ENCODE peak calls at places on chromosomes 2 and 18, in ten cellular contexts. M, C, N, V, H, P, G, U, B and Z are unnamed samples.
A peak's percentile ranks its signal among the peaks of the same experiment; 100 is the strongest.

GRCh38 chr2:18047896-18048657 is 169.6 kb downstream of the KCNS3 start:
- DNase-seq in B (no peak), P (no peak), M (no peak), N (no peak), C (no peak), G (no peak), H (peak; percentile 36), V (no peak), U (no peak), Z (no peak)

GRCh38 chr2:1407950-1408695 is 5.1 kb upstream of the TPO start:
- DNase-seq in G (no peak), P (no peak), U (no peak), M (no peak), C (no peak), B (no peak), N (no peak), V (no peak), H (no peak), Z (no peak)

GRCh38 chr2:215657844-215658243 is 222.0 kb upstream of the FN1 start:
- DNase-seq in B (no peak), C (no peak), G (no peak), U (no peak), M (no peak), P (no peak), H (peak; percentile 98), N (no peak), V (no peak), Z (no peak)

GRCh38 chr18:40019797-40020392 is 1935.1 kb upstream of the PIK3C3 start:
- DNase-seq in B (no peak), N (no peak), U (no peak), G (no peak), M (no peak), P (no peak), V (no peak), C (no peak), H (no peak), Z (no peak)

GRCh38 chr2:216109962-216110614 is 940 bp downstream of the XRCC5 start:
- DNase-seq in U (no peak), M (no peak), G (no peak), N (no peak), H (peak; percentile 33), V (no peak), B (no peak), P (peak; percentile 14), C (peak; percentile 6), Z (no peak)

GRCh38 chr2:121722479-121722878 is 14.2 kb downstream of the NIFK start:
- DNase-seq in C (peak; percentile 62), H (peak; percentile 68), N (no peak), U (no peak), G (peak; percentile 71), M (no peak), B (no peak), P (no peak), V (no peak), Z (no peak)

GRCh38 chr2:236499691-236500573 is 69.7 kb upstream of the ACKR3 start:
- DNase-seq in H (peak; percentile 73), P (no peak), M (no peak), U (no peak), B (no peak), C (no peak), G (no peak), V (no peak), N (no peak), Z (no peak)

GRCh38 chr2:165371356-165371755 is 98.1 kb upstream of the CSRNP3 start:
- DNase-seq in M (no peak), C (no peak), P (no peak), G (no peak), U (no peak), B (no peak), V (no peak), H (no peak), N (no peak), Z (no peak)

DNA sequence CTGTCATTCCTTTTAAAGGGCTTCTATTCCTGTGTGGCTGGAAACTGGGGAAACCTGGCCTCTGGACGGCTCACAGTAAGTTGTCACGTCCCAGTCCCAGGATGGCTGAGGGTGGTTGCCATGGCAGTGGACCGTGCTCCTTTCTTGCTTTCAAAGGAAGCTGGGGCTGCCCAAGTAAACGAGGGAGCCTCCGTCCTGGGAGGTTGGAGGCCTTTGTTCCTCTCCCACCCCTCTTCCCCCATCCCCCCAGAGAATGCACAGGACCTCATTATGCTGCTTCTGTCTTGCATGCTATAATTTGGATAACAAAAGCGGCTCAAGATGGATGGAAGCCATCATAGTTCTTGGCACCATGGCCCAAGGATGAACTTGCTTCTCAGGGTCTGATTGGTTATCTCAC is 325.5 kb upstream of the HS6ST1 start:
- DNase-seq in N (no peak), V (no peak), H (no peak), P (no peak), B (no peak), M (no peak), G (no peak), U (no peak), C (no peak), Z (peak; percentile 18)
- H3K27ac ChIP-seq in N (no peak overlapping the region), V (no peak overlapping the region), H (no peak overlapping the region), P (no peak overlapping the region), B (no peak overlapping the region), M (no peak overlapping the region), G (no peak overlapping the region), U (no peak overlapping the region), C (no peak overlapping the region), Z (no peak overlapping the region)

GRCh38 chr2:197292614-197293013 is 18.0 kb downstream of the ANKRD44 start:
- DNase-seq in C (no peak), V (no peak), M (no peak), H (no peak), U (no peak), N (no peak), B (no peak), P (no peak), G (no peak), Z (no peak)

GRCh38 chr2:197281421-197281820 is 29.2 kb downstream of the ANKRD44 start:
- DNase-seq in M (no peak), B (no peak), V (no peak), U (no peak), H (no peak), G (no peak), P (no peak), N (no peak), C (no peak), Z (no peak)

GRCh38 chr2:197285361-197285760 is 25.2 kb downstream of the ANKRD44 start:
- DNase-seq in U (peak; percentile 4), N (no peak), C (no peak), M (no peak), H (no peak), B (no peak), P (no peak), G (no peak), V (no peak), Z (no peak)

GRCh38 chr2:197286805-197287595 is 23.6 kb downstream of the ANKRD44 start:
- DNase-seq in B (no peak), V (no peak), H (peak; percentile 93), U (peak; percentile 61), P (peak; percentile 70), G (peak; percentile 90), C (no peak), N (peak; percentile 54), M (no peak), Z (peak; percentile 78)
- H3K27ac ChIP-seq in B (peak overlapping the region; percentile 79), V (peak overlapping the region; percentile 43), H (peak overlapping the region; percentile 19), U (no peak overlapping the region), P (no peak overlapping the region), G (peak overlapping the region; percentile 64), C (no peak overlapping the region), N (peak overlapping the region; percentile 90), M (peak overlapping the region; percentile 41), Z (peak overlapping the region; percentile 3)

GRCh38 chr2:218367415-218368149 is 10.9 kb downstream of the CATIP start:
- DNase-seq in V (peak; percentile 61), B (peak; percentile 99), G (no peak), M (peak; percentile 93), P (peak; percentile 73), N (peak; percentile 40), C (peak; percentile 92), H (peak; percentile 58), U (peak; percentile 90), Z (peak; percentile 90)

GRCh38 chr2:218368150-218368528 is 11.5 kb downstream of the CATIP start:
- DNase-seq in N (no peak), P (no peak), C (no peak), H (no peak), G (no peak), M (no peak), B (no peak), U (no peak), V (no peak), Z (no peak)

GRCh38 chr2:218368621-218369153 is 12.0 kb downstream of the CATIP start:
- DNase-seq in M (no peak), P (no peak), H (peak; percentile 22), G (no peak), V (no peak), B (no peak), C (no peak), N (no peak), U (no peak), Z (peak; percentile 65)

GRCh38 chr2:218370410-218371063 is 11.5 kb upstream of the SLC11A1 start:
- DNase-seq in C (no peak), H (no peak), V (no peak), B (no peak), U (no peak), G (no peak), N (no peak), P (no peak), M (peak; percentile 41), Z (peak; percentile 82)

GRCh38 chr2:218369374-218369773 is 12.7 kb upstream of the SLC11A1 start:
- DNase-seq in B (no peak), G (no peak), U (no peak), N (no peak), P (no peak), H (no peak), C (no peak), M (no peak), V (no peak), Z (no peak)
- H3K27ac ChIP-seq in B (peak overlapping the region; percentile 93), G (no peak overlapping the region), U (no peak overlapping the region), N (no peak overlapping the region), P (no peak overlapping the region), H (no peak overlapping the region), C (no peak overlapping the region), M (peak overlapping the region; percentile 96), V (no peak overlapping the region), Z (peak overlapping the region; percentile 95)

GRCh38 chr2:177398290-177398683 is 5.7 kb downstream of the AGPS start:
- DNase-seq in N (no peak), H (no peak), V (no peak), U (no peak), G (no peak), B (no peak), M (no peak), P (no peak), C (no peak), Z (no peak)

GRCh38 chr2:177396630-177397460 is 4.3 kb downstream of the AGPS start:
- DNase-seq in C (no peak), V (no peak), N (no peak), B (no peak), G (no peak), M (no peak), P (no peak), U (no peak), H (peak; percentile 89), Z (no peak)

GRCh38 chr2:177395594-177395993 is 3.0 kb downstream of the AGPS start:
- DNase-seq in N (no peak), B (no peak), V (no peak), P (no peak), H (no peak), U (no peak), M (no peak), C (no peak), G (no peak), Z (no peak)

GRCh38 chr2:177399376-177399775 is 6.8 kb downstream of the AGPS start:
- DNase-seq in N (no peak), U (no peak), B (no peak), P (no peak), H (no peak), G (no peak), M (no peak), C (no peak), V (no peak), Z (no peak)

GRCh38 chr2:177397501-177398289 is 5.1 kb downstream of the AGPS start:
- DNase-seq in V (no peak), P (no peak), G (no peak), C (no peak), M (no peak), B (no peak), H (peak; percentile 98), U (no peak), N (no peak), Z (no peak)
- H3K27ac ChIP-seq in V (no peak overlapping the region), P (no peak overlapping the region), G (peak overlapping the region; percentile 73), C (no peak overlapping the region), M (peak overlapping the region; percentile 54), B (peak overlapping the region; percentile 42), H (peak overlapping the region; percentile 91), U (peak overlapping the region; percentile 19), N (no peak overlapping the region), Z (peak overlapping the region; percentile 19)